ENCODE peak calls at places on chromosomes 13 and 19, in eight cellular contexts. One of them, this sample, is unnamed.

GRCh38 chr13:47397739-47398138 is 500.9 kb upstream of the HTR2A start:
- DNase-seq in fibroblast of the aortic adventitia: peak; percentile 80
- DNase-seq in HFF-Myc: no peak
- DNase-seq in dermis blood vessel endothelial cell: no peak
- DNase-seq in activated CD4-positive, alpha-beta T cell treated with anti-CD3 and anti-CD28 coated beads, Interleukin-2, amount 10 ng/mL, durations not matched to agents 7 days and 5 days: no peak
- DNase-seq in renal cortical epithelial cell: no peak
- DNase-seq in skeletal muscle cell: no peak
- DNase-seq in AG08395: no peak
- DNase-seq in this sample: peak; percentile 71

GRCh38 chr13:51556740-51557139 is 27.5 kb upstream of the WDFY2 start:
- DNase-seq in HFF-Myc: no peak
- DNase-seq in activated CD4-positive, alpha-beta T cell treated with anti-CD3 and anti-CD28 coated beads, Interleukin-2, amount 10 ng/mL, durations not matched to agents 7 days and 5 days: no peak
- DNase-seq in fibroblast of the aortic adventitia: no peak
- DNase-seq in dermis blood vessel endothelial cell: no peak
- DNase-seq in AG08395: no peak
- DNase-seq in renal cortical epithelial cell: no peak
- DNase-seq in skeletal muscle cell: no peak
- DNase-seq in this sample: no peak

GRCh38 chr13:76470991-76471390 is 415.2 kb downstream of the KCTD12 start:
- DNase-seq in HFF-Myc: no peak
- DNase-seq in AG08395: no peak
- DNase-seq in skeletal muscle cell: no peak
- DNase-seq in fibroblast of the aortic adventitia: no peak
- DNase-seq in activated CD4-positive, alpha-beta T cell treated with anti-CD3 and anti-CD28 coated beads, Interleukin-2, amount 10 ng/mL, durations not matched to agents 7 days and 5 days: no peak
- DNase-seq in dermis blood vessel endothelial cell: no peak
- DNase-seq in renal cortical epithelial cell: no peak
- DNase-seq in this sample: no peak

GRCh38 chr19:38135150-38135998 is 88.6 kb downstream of the DPF1 start:
- DNase-seq in skeletal muscle cell: peak; percentile 28
- DNase-seq in dermis blood vessel endothelial cell: no peak
- DNase-seq in fibroblast of the aortic adventitia: peak; percentile 46
- DNase-seq in activated CD4-positive, alpha-beta T cell treated with anti-CD3 and anti-CD28 coated beads, Interleukin-2, amount 10 ng/mL, durations not matched to agents 7 days and 5 days: no peak
- DNase-seq in AG08395: no peak
- DNase-seq in renal cortical epithelial cell: no peak
- DNase-seq in HFF-Myc: no peak
- DNase-seq in this sample: no peak

GRCh38 chr13:28411859-28412353 is 83.0 kb downstream of the FLT1 start:
- DNase-seq in renal cortical epithelial cell: no peak
- DNase-seq in AG08395: no peak
- DNase-seq in dermis blood vessel endothelial cell: peak; percentile 91
- DNase-seq in fibroblast of the aortic adventitia: no peak
- DNase-seq in activated CD4-positive, alpha-beta T cell treated with anti-CD3 and anti-CD28 coated beads, Interleukin-2, amount 10 ng/mL, durations not matched to agents 7 days and 5 days: no peak
- DNase-seq in skeletal muscle cell: no peak
- DNase-seq in HFF-Myc: no peak
- DNase-seq in this sample: no peak

GRCh38 chr13:33799950-33800592 is 17.9 kb upstream of the RFC3 start:
- DNase-seq in HFF-Myc: no peak
- DNase-seq in AG08395: peak; percentile 35
- DNase-seq in renal cortical epithelial cell: peak; percentile 50
- DNase-seq in activated CD4-positive, alpha-beta T cell treated with anti-CD3 and anti-CD28 coated beads, Interleukin-2, amount 10 ng/mL, durations not matched to agents 7 days and 5 days: no peak
- DNase-seq in fibroblast of the aortic adventitia: peak; percentile 71
- DNase-seq in dermis blood vessel endothelial cell: peak; percentile 69
- DNase-seq in skeletal muscle cell: no peak
- DNase-seq in this sample: peak; percentile 35

GRCh38 chr19:6018786-6019185 is 40.8 kb upstream of the RANBP3 start:
- DNase-seq in fibroblast of the aortic adventitia: no peak
- DNase-seq in renal cortical epithelial cell: no peak
- DNase-seq in skeletal muscle cell: no peak
- DNase-seq in HFF-Myc: no peak
- DNase-seq in activated CD4-positive, alpha-beta T cell treated with anti-CD3 and anti-CD28 coated beads, Interleukin-2, amount 10 ng/mL, durations not matched to agents 7 days and 5 days: no peak
- DNase-seq in dermis blood vessel endothelial cell: peak; percentile 20
- DNase-seq in AG08395: no peak
- DNase-seq in this sample: no peak

GRCh38 chr13:45340422-45341033 is 455 bp downstream of the TPT1 start:
- DNase-seq in activated CD4-positive, alpha-beta T cell treated with anti-CD3 and anti-CD28 coated beads, Interleukin-2, amount 10 ng/mL, durations not matched to agents 7 days and 5 days: peak; percentile 85
- DNase-seq in renal cortical epithelial cell: peak; percentile 79
- DNase-seq in fibroblast of the aortic adventitia: peak; percentile 91
- DNase-seq in skeletal muscle cell: peak; percentile 82
- DNase-seq in dermis blood vessel endothelial cell: peak; percentile 93
- DNase-seq in HFF-Myc: peak; percentile 48
- DNase-seq in AG08395: peak; percentile 81
- DNase-seq in this sample: peak; percentile 78

GRCh38 chr19:17871878-17872250 is at the start of gene SLC5A5:
- DNase-seq in fibroblast of the aortic adventitia: no peak
- DNase-seq in renal cortical epithelial cell: no peak
- DNase-seq in AG08395: no peak
- DNase-seq in HFF-Myc: no peak
- DNase-seq in skeletal muscle cell: no peak
- DNase-seq in dermis blood vessel endothelial cell: no peak
- DNase-seq in activated CD4-positive, alpha-beta T cell treated with anti-CD3 and anti-CD28 coated beads, Interleukin-2, amount 10 ng/mL, durations not matched to agents 7 days and 5 days: peak; percentile 28
- DNase-seq in this sample: no peak

GRCh38 chr19:1773173-1773572 is 19.9 kb downstream of the ONECUT3 start:
- DNase-seq in dermis blood vessel endothelial cell: no peak
- DNase-seq in activated CD4-positive, alpha-beta T cell treated with anti-CD3 and anti-CD28 coated beads, Interleukin-2, amount 10 ng/mL, durations not matched to agents 7 days and 5 days: no peak
- DNase-seq in renal cortical epithelial cell: peak; percentile 94
- DNase-seq in AG08395: no peak
- DNase-seq in fibroblast of the aortic adventitia: no peak
- DNase-seq in HFF-Myc: no peak
- DNase-seq in skeletal muscle cell: peak; percentile 25
- DNase-seq in this sample: peak; percentile 82

GRCh38 chr13:30274083-30274482 is 33.3 kb downstream of the KATNAL1 start:
- DNase-seq in renal cortical epithelial cell: no peak
- DNase-seq in AG08395: no peak
- DNase-seq in HFF-Myc: no peak
- DNase-seq in fibroblast of the aortic adventitia: no peak
- DNase-seq in skeletal muscle cell: no peak
- DNase-seq in activated CD4-positive, alpha-beta T cell treated with anti-CD3 and anti-CD28 coated beads, Interleukin-2, amount 10 ng/mL, durations not matched to agents 7 days and 5 days: no peak
- DNase-seq in dermis blood vessel endothelial cell: no peak
- DNase-seq in this sample: no peak

GRCh38 chr19:14901675-14902260 is 15.8 kb upstream of the OR7A17 start:
- DNase-seq in activated CD4-positive, alpha-beta T cell treated with anti-CD3 and anti-CD28 coated beads, Interleukin-2, amount 10 ng/mL, durations not matched to agents 7 days and 5 days: no peak
- DNase-seq in HFF-Myc: no peak
- DNase-seq in renal cortical epithelial cell: no peak
- DNase-seq in fibroblast of the aortic adventitia: peak; percentile 1
- DNase-seq in skeletal muscle cell: no peak
- DNase-seq in dermis blood vessel endothelial cell: no peak
- DNase-seq in AG08395: no peak
- DNase-seq in this sample: no peak

GRCh38 chr19:16139752-16140151 is 3.7 kb upstream of the HSH2D start:
- DNase-seq in skeletal muscle cell: no peak
- DNase-seq in renal cortical epithelial cell: no peak
- DNase-seq in dermis blood vessel endothelial cell: no peak
- DNase-seq in activated CD4-positive, alpha-beta T cell treated with anti-CD3 and anti-CD28 coated beads, Interleukin-2, amount 10 ng/mL, durations not matched to agents 7 days and 5 days: no peak
- DNase-seq in AG08395: no peak
- DNase-seq in HFF-Myc: no peak
- DNase-seq in fibroblast of the aortic adventitia: no peak
- DNase-seq in this sample: no peak

GRCh38 chr19:44635581-44636438 is 7.9 kb upstream of the PVR start:
- DNase-seq in HFF-Myc: no peak
- DNase-seq in AG08395: peak; percentile 29
- DNase-seq in activated CD4-positive, alpha-beta T cell treated with anti-CD3 and anti-CD28 coated beads, Interleukin-2, amount 10 ng/mL, durations not matched to agents 7 days and 5 days: no peak
- DNase-seq in dermis blood vessel endothelial cell: no peak
- DNase-seq in skeletal muscle cell: no peak
- DNase-seq in fibroblast of the aortic adventitia: peak; percentile 67
- DNase-seq in renal cortical epithelial cell: peak; percentile 72
- DNase-seq in this sample: peak; percentile 50

GRCh38 chr19:29798783-29799182 is 13.0 kb upstream of the CCNE1 start:
- DNase-seq in renal cortical epithelial cell: no peak
- DNase-seq in fibroblast of the aortic adventitia: peak; percentile 59
- DNase-seq in activated CD4-positive, alpha-beta T cell treated with anti-CD3 and anti-CD28 coated beads, Interleukin-2, amount 10 ng/mL, durations not matched to agents 7 days and 5 days: no peak
- DNase-seq in HFF-Myc: no peak
- DNase-seq in dermis blood vessel endothelial cell: no peak
- DNase-seq in skeletal muscle cell: peak; percentile 5
- DNase-seq in AG08395: peak; percentile 75
- DNase-seq in this sample: peak; percentile 65

GRCh38 chr19:35729021-35729420 is 11.2 kb downstream of the KMT2B start:
- DNase-seq in HFF-Myc: no peak
- DNase-seq in activated CD4-positive, alpha-beta T cell treated with anti-CD3 and anti-CD28 coated beads, Interleukin-2, amount 10 ng/mL, durations not matched to agents 7 days and 5 days: no peak
- DNase-seq in renal cortical epithelial cell: no peak
- DNase-seq in AG08395: no peak
- DNase-seq in skeletal muscle cell: no peak
- DNase-seq in fibroblast of the aortic adventitia: no peak
- DNase-seq in dermis blood vessel endothelial cell: no peak
- DNase-seq in this sample: no peak